ENCODE peak calls at places on chromosomes 1 and 21, in five cellular contexts. U is Caco-2; V is germinal center; W is ecto neural progenitor cell; O is CD8-positive, alpha-beta T cell. C is an unnamed sample.

GRCh38 chr1:12594966-12595838 is 22.8 kb downstream of the DHRS3 start:
- DNase-seq in O (no peak), W (peak; percentile 82), U (no peak), V (peak; percentile 37), C (no peak)

GRCh38 chr1:59487335-59488031 is 190.6 kb downstream of the FGGY start:
- DNase-seq in W (no peak), O (no peak), V (no peak), U (no peak), C (no peak)

GRCh38 chr1:67110352-67110751 is 24.4 kb downstream of the C1orf141 start:
- DNase-seq in V (peak; percentile 67), U (no peak), W (no peak), O (no peak), C (no peak)

GRCh38 chr1:52403566-52404115 is 582 bp downstream of the ORC1 start:
- DNase-seq in U (peak; percentile 31), V (peak; percentile 54), W (no peak), O (no peak), C (peak; percentile 87)

GRCh38 chr21:38831526-38832467 is 26.1 kb downstream of the ETS2 start:
- DNase-seq in U (peak; percentile 63), O (no peak), W (no peak), V (peak; percentile 77), C (peak; percentile 84)

GRCh38 chr1:2594001-2594640 is 7.5 kb downstream of the PRXL2B start:
- DNase-seq in U (no peak), V (no peak), W (no peak), O (no peak), C (peak; percentile 40)

GRCh38 chr1:183719976-183720497 is 66.9 kb upstream of the APOBEC4 start:
- DNase-seq in U (no peak), O (no peak), V (no peak), W (no peak), C (no peak)

GRCh38 chr1:217493290-217493689 is 137.6 kb downstream of the GPATCH2 start:
- DNase-seq in O (no peak), V (no peak), U (no peak), W (no peak), C (no peak)

GRCh38 chr1:181179980-181180964 is 91.8 kb downstream of the IER5 start:
- DNase-seq in W (no peak), U (no peak), V (no peak), O (no peak), C (peak; percentile 50)

C was measured in RPMI8226.